ENCODE peak calls at places on chromosomes 1 and 21, in ten cellular contexts. W is right lobe of liver, T is colonic mucosa, J is Calu3, I is bronchial epithelial cell, P is fibroblast of lung, F is choroid plexus epithelial cell, N is nephron progenitor cell, E is Peyer's patch, U is glutamatergic neuron. R is an unnamed sample.

GRCh38 chr1:18414872-18415447 is 65.8 kb upstream of the KLHDC7A start:
- DNase-seq in W (no peak), T (no peak), J (no peak), I (no peak), P (no peak), F (no peak), N (no peak), E (no peak), U (no peak), R (no peak)

GRCh38 chr1:186236921-186237320 is 138.1 kb downstream of the TPR start:
- DNase-seq in W (no peak), T (no peak), J (no peak), I (peak), P (peak), F (peak), N (no peak), E (no peak), U (no peak), R (peak)

GRCh38 chr1:57711326-57711725 is 287.5 kb upstream of the DAB1 start:
- DNase-seq in W (no peak), T (no peak), J (no peak), I (peak), P (no peak), F (no peak), N (no peak), E (no peak), U (no peak), R (no peak)

GRCh38 chr1:94962745-94963265 is 35.9 kb upstream of the CNN3 start:
- DNase-seq in W (peak), T (peak), J (peak), I (no peak), P (peak), F (peak), N (no peak), E (peak), U (no peak), R (no peak)

GRCh38 chr1:70706381-70707173 is 295.5 kb downstream of the CTH start:
- DNase-seq in W (no peak), T (no peak), J (no peak), I (no peak), P (no peak), F (no peak), N (peak), E (no peak), U (peak), R (no peak)

GRCh38 chr1:234230414-234230862 is 142.8 kb upstream of the COA6 start:
- DNase-seq in W (no peak), T (no peak), J (no peak), I (no peak), P (no peak), F (no peak), N (no peak), E (no peak), U (no peak), R (no peak)

GRCh38 chr1:98794196-98794886 is 132.8 kb downstream of the SNX7 start:
- DNase-seq in W (no peak), T (peak), J (peak), I (peak), P (peak), F (peak), N (peak), E (peak), U (no peak), R (peak)

GRCh38 chr1:93021539-93022134 is 57.4 kb upstream of the MTF2 start:
- DNase-seq in W (no peak), T (no peak), J (no peak), I (peak), P (peak), F (peak), N (no peak), E (no peak), U (no peak), R (peak)

GRCh38 chr1:162077900-162078299 is 8.4 kb downstream of the NOS1AP start:
- DNase-seq in W (no peak), T (no peak), J (no peak), I (no peak), P (no peak), F (no peak), N (no peak), E (no peak), U (no peak), R (no peak)

GRCh38 chr1:17539526-17540254 is at the start of gene ARHGEF10L:
- DNase-seq in W (no peak), T (peak), J (no peak), I (no peak), P (no peak), F (no peak), N (peak), E (no peak), U (peak), R (no peak)

GRCh38 chr21:26385721-26386120 is 187.4 kb downstream of the CYYR1 start:
- DNase-seq in W (no peak), T (no peak), J (no peak), I (peak), P (peak), F (no peak), N (no peak), E (no peak), U (no peak), R (peak)

DNA sequence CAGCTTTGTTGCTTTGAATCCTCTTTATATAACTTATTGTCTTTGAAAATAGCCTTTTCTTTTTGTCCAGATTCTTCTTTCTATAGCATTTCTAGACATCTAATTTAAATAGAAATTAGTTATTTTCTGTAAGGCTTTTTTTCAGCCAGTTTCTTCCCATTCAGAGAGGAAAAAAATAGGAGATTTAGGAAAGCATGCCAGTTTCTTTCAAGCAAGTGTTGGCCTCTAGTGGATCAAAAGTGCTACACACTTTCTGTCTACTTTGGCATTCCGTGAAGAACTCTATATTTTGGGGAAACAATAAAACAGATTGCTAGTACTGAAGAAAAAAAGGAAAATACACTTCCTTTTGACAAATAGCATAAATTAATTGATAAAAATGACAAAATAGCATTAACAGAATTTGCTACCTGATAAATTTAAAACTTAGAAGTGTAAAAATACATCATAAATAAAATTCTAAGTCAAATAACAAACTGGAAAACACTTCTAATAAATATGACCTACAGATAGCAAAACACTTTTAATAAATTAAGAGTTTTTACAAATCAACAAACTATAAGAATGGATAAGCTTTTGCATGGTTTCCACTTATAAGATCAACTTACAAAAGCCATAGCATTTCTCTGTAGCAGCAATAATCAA is 13.1 kb upstream of the EXO1 start:
- DNase-seq in W (no peak), T (no peak), J (peak), I (peak), P (peak), F (peak), N (no peak), E (no peak), U (no peak), R (peak)
- TF ChIP-seq CTCF in W (peak), T (peak), J (peak), I (peak), P (peak), F (peak), N (peak), E (peak), U (peak), R (peak)

GRCh38 chr1:114150016-114150415 is 3.7 kb downstream of the SYT6 start:
- DNase-seq in W (no peak), T (no peak), J (no peak), I (peak), P (no peak), F (no peak), N (no peak), E (no peak), U (no peak), R (no peak)
- TF ChIP-seq CTCF in W (no peak), T (no peak), J (no peak), I (no peak), P (no peak), F (no peak), N (no peak), E (no peak), U (no peak), R (no peak)

DNA sequence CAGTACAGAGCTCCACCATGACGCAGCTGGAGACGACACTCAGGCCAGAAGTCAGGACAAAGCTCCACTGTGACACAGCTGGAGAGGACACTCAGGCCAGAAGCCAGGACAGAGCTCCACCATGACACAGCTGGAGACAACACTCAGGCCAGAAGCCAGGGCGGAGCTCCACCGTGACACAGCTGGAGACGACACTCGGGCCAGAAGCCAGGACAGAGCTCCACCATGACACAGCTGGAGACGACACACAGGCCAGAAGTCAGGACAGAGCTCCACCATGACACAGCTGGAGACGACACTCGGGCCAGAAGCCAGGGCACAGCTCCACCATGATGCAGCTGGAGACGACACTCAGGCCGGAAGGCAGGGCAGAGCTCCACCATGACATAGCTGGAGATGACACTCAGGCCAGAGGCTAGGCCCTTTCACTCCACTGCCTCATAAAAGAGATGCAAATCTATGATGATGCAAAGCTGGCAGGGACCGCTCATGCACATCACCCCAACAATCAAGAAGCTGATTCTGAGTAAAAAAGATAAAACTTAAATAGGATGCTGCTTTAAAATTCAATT is 13.6 kb upstream of the OR2B11 start:
- DNase-seq in W (no peak), T (no peak), J (no peak), I (no peak), P (no peak), F (no peak), N (no peak), E (no peak), U (no peak), R (no peak)
- TF ChIP-seq CTCF in W (no peak), T (no peak), J (no peak), I (no peak), P (no peak), F (no peak), N (no peak), E (no peak), U (no peak), R (no peak)

GRCh38 chr1:158996998-158997397 is 12.7 kb upstream of the IFI16 start:
- DNase-seq in W (no peak), T (no peak), J (no peak), I (no peak), P (no peak), F (no peak), N (no peak), E (no peak), U (no peak), R (no peak)

GRCh38 chr1:159000070-159000409 is 9.7 kb upstream of the IFI16 start:
- DNase-seq in W (no peak), T (no peak), J (no peak), I (no peak), P (no peak), F (no peak), N (no peak), E (no peak), U (no peak), R (no peak)

GRCh38 chr1:158999301-159000069 is 10.2 kb upstream of the IFI16 start:
- DNase-seq in W (peak), T (peak), J (peak), I (peak), P (peak), F (peak), N (peak), E (peak), U (peak), R (peak)

GRCh38 chr1:158998037-158998780 is 11.5 kb upstream of the IFI16 start:
- DNase-seq in W (no peak), T (no peak), J (no peak), I (no peak), P (no peak), F (no peak), N (no peak), E (no peak), U (no peak), R (no peak)

GRCh38 chr1:158998781-158999161 is 10.9 kb upstream of the IFI16 start:
- DNase-seq in W (no peak), T (peak), J (peak), I (peak), P (peak), F (peak), N (peak), E (peak), U (no peak), R (peak)
- TF ChIP-seq CTCF in W (peak), T (peak), J (peak), I (peak), P (peak), F (peak), N (peak), E (peak), U (peak), R (peak)

GRCh38 chr1:3469849-3470649 is 15.6 kb downstream of the ARHGEF16 start:
- DNase-seq in W (peak), T (no peak), J (no peak), I (no peak), P (no peak), F (no peak), N (no peak), E (no peak), U (peak), R (no peak)

GRCh38 chr1:3470650-3471355 is 16.3 kb downstream of the ARHGEF16 start:
- DNase-seq in W (peak), T (no peak), J (no peak), I (no peak), P (no peak), F (no peak), N (no peak), E (no peak), U (peak), R (no peak)

GRCh38 chr1:3472088-3472850 is 17.8 kb downstream of the ARHGEF16 start:
- DNase-seq in W (no peak), T (no peak), J (no peak), I (no peak), P (no peak), F (no peak), N (no peak), E (no peak), U (peak), R (no peak)

GRCh38 chr1:3472906-3473305 is 18.4 kb downstream of the ARHGEF16 start:
- DNase-seq in W (no peak), T (no peak), J (no peak), I (no peak), P (no peak), F (peak), N (no peak), E (no peak), U (no peak), R (no peak)

DNA sequence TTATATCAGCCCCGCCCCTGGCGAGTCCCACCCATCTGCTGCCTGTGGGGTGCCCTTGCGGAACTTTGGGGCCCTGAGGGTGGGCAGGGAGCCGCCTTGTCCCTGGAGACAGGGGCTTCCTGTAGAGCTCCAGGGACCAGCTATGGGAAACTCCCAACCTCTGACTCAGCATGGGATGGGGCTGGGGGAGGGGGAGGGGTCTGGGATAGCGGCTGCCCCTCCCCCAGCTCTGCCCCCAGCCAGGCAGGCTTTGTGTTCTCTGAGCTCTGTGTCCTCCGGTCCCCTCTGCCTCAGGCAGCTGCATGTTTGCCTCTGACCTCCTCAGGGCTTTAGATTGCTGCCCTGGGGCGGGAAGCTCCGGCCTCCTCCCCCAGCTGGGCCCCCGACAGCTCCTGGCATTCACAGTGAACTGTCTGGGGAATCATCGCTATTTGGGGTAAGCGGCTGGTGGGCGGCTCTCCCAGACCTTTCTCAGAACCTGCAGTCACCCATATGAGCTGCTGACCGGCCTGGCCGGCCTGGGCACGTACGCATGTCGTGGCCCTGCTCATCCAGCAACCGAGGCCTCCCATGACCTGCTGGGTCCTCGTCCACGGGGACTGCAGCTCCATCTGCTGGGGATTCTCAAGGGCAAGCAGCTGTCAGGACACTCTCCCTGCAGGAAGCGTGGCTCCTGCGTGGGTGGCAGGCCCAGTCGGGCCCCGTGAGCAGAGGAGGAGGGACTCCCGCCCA is 17.1 kb downstream of the ARHGEF16 start:
- DNase-seq in W (peak), T (no peak), J (no peak), I (peak), P (peak), F (peak), N (peak), E (no peak), U (peak), R (peak)
- TF ChIP-seq CTCF in W (peak), T (no peak), J (no peak), I (peak), P (peak), F (peak), N (peak), E (peak), U (no peak), R (peak)

GRCh38 chr21:39631842-39632577 is 19.3 kb downstream of the B3GALT5 start:
- DNase-seq in W (no peak), T (no peak), J (no peak), I (no peak), P (peak), F (no peak), N (no peak), E (peak), U (no peak), R (no peak)
- TF ChIP-seq CTCF in W (no peak), T (no peak), J (no peak), I (no peak), P (no peak), F (no peak), N (no peak), E (peak), U (no peak), R (no peak)

DNA sequence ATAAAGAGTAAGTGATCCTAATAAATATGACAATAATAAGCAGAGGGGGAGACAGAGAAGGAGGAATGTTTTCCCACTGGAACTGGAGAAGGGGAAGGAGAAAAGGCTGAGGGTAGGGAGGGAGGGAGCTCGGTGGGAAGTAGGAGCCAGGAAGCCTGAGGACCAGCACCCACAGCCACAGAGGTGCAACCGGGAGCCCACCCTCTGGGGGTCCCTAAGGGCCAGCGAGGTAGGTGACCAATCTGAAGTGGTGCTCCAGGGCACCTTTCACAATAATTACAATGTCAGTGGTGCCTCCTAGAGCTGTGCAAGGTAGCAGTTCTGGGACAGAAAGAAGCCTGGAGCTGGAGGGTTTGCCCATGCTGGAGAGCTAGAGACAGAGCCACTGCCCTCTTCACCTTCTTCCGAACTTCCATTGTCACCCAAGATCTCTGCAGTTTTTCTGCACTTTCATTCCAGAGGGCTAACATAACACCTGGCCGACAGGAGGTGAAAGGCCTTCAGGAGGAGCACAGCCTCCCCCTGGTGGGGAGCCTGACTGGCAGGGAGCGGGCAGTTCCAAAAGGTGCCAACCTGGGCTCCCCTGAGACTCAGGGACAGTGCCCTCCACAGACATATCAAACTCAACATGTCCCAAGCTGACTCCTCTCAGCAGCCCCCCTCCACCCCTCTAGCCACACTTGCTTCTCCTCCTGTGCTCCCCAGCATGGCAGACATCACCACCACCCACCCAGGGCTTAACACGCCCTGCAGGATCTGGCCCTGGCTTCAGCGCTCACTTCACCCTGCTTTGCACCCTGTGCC is 4.0 kb upstream of the AHCYL1 start:
- DNase-seq in W (peak), T (peak), J (peak), I (peak), P (no peak), F (no peak), N (no peak), E (peak), U (no peak), R (peak)
- TF ChIP-seq CTCF in W (peak), T (peak), J (peak), I (peak), P (peak), F (peak), N (peak), E (peak), U (no peak), R (peak)

DNA sequence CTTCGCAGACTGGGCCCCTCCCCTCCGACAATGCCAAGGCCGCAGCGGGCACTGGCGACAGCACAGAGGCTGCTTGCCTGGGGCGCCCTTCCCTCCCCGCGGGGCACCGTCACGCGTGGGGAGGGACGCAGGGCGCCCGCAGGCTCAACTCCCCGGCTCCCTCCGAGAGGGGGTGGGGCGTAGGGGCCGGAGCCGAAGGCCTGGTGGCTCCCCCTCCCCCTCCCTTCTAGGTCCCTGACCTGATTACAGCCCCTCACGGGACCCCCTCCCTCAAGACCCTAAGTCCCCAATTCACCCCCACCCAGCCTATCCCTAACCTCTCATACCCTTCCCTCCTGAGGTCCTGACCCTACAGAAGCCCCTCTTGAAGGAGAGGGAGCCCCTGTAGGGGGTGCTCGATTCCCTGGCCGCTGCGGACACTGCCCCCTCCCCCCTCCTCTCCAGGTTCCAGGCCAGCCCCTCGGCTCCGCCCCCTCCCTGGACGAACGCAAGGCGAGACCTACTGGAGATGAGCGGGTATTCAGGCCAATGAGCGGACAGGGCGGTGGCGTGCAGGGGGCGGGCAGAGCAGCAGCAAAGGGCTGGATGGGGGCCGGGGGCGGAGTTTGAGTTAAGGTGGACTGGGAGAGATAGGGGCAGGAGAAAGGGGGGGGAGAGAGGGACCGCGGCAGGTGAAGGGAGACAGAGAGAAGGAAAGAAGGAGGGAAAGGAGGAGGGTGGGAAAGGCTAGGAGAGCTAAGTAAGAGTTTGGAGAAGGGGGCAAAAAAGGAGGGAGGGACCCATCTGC is 721 bp upstream of the ZBTB7B start:
- DNase-seq in W (peak), T (peak), J (peak), I (peak), P (peak), F (peak), N (peak), E (peak), U (peak), R (peak)
- TF ChIP-seq CTCF in W (peak), T (no peak), J (peak), I (peak), P (peak), F (peak), N (no peak), E (peak), U (no peak), R (peak)